ENCODE peak calls at places on chromosomes 2 and 18, in six cellular contexts. R is sciatic nerve; T is left ventricle myocardium superior; Y is activated CD8-positive, alpha-beta T cell treated with anti-CD3 and anti-CD28 coated beads for 36 hours; O is natural killer cell; H is lower lobe of right lung. S is an unnamed sample.

GRCh38 chr18:5556317-5556974 is 12.6 kb upstream of the EPB41L3 start:
- ATAC-seq in R (peak; percentile 94), T (peak; percentile 83), O (no peak), Y (no peak), H (peak; percentile 58), S (peak; percentile 86)

GRCh38 chr2:73728711-73729110 is 8.4 kb downstream of the TPRKB start:
- ATAC-seq in H (no peak), R (no peak), O (no peak), Y (no peak), T (no peak), S (no peak)

GRCh38 chr18:10923225-10923624 is 226.1 kb downstream of the PIEZO2 start:
- ATAC-seq in T (no peak), R (no peak), Y (no peak), H (no peak), O (no peak), S (no peak)

GRCh38 chr2:175234153-175234552 is 52.6 kb upstream of the ATP5MC3 start:
- ATAC-seq in Y (no peak), R (no peak), T (no peak), O (no peak), H (no peak), S (no peak)

GRCh38 chr2:68452168-68452890 is 14.8 kb downstream of the FBXO48 start:
- ATAC-seq in H (no peak), Y (no peak), T (no peak), R (no peak), O (peak; percentile 62), S (peak; percentile 37)

GRCh38 chr2:157107460-157107859 is 150.0 kb upstream of the GALNT5 start:
- ATAC-seq in Y (no peak), O (no peak), T (no peak), H (peak; percentile 96), R (peak; percentile 22), S (no peak)

GRCh38 chr2:233267516-233268245 is 16.2 kb downstream of the ATG16L1 start:
- ATAC-seq in R (peak; percentile 50), H (peak; percentile 87), O (peak; percentile 83), Y (peak; percentile 94), T (peak; percentile 23), S (no peak)

GRCh38 chr2:53366570-53366969 is 401.0 kb upstream of the CHAC2 start:
- ATAC-seq in T (no peak), H (no peak), O (no peak), Y (no peak), R (no peak), S (no peak)

GRCh38 chr18:49762191-49763077 is 50.9 kb downstream of the ACAA2 start:
- ATAC-seq in Y (no peak), R (peak; percentile 35), H (peak; percentile 10), O (no peak), T (no peak), S (no peak)

GRCh38 chr2:199602271-199602895 is 144.6 kb upstream of the SATB2 start:
- ATAC-seq in O (no peak), Y (no peak), R (no peak), H (no peak), T (no peak), S (no peak)

GRCh38 chr2:100104718-100105677 is 37.4 kb downstream of the AFF3 start:
- ATAC-seq in O (peak; percentile 55), T (peak; percentile 79), Y (peak; percentile 59), H (peak; percentile 70), R (peak; percentile 6), S (peak; percentile 64)

GRCh38 chr2:57146951-57147350 is 899.7 kb upstream of the VRK2 start:
- ATAC-seq in Y (no peak), T (no peak), R (peak; percentile 10), O (no peak), H (no peak), S (no peak)

GRCh38 chr2:220104871-220105351 is 477.5 kb downstream of the SLC4A3 start:
- ATAC-seq in Y (no peak), R (peak; percentile 80), T (peak; percentile 91), H (peak; percentile 56), O (no peak), S (no peak)

GRCh38 chr2:195656131-195656858 is 731 bp upstream of the SLC39A10 start:
- ATAC-seq in R (peak; percentile 1), Y (no peak), H (no peak), T (no peak), O (peak; percentile 43), S (no peak)

GRCh38 chr2:239149501-239149900 is 251.3 kb downstream of the HDAC4 start:
- ATAC-seq in Y (no peak), R (no peak), H (no peak), O (no peak), T (no peak), S (no peak)

GRCh38 chr2:235050992-235051351 is 99.2 kb downstream of the SH3BP4 start:
- ATAC-seq in O (peak; percentile 61), T (peak; percentile 91), R (peak; percentile 84), Y (no peak), H (peak; percentile 78), S (peak; percentile 91)

GRCh38 chr2:225103737-225104141 is 61.5 kb upstream of the DOCK10 start:
- ATAC-seq in T (no peak), H (no peak), R (no peak), O (no peak), Y (no peak), S (no peak)

GRCh38 chr2:108855194-108855593 is 68.6 kb downstream of the CCDC138 start:
- ATAC-seq in T (peak; percentile 53), O (no peak), R (no peak), H (no peak), Y (peak; percentile 53), S (no peak)

GRCh38 chr2:45935791-45936622 is 284.5 kb downstream of the PRKCE start:
- ATAC-seq in O (peak; percentile 38), R (peak; percentile 90), T (peak; percentile 91), H (peak; percentile 93), Y (peak; percentile 87), S (peak; percentile 95)

GRCh38 chr2:94956797-94957391 is 68.6 kb upstream of the MAL start:
- ATAC-seq in R (no peak), O (no peak), T (no peak), H (no peak), Y (peak; percentile 64), S (no peak)

GRCh38 chr2:69770193-69770702 is 28.3 kb downstream of the ANXA4 start:
- ATAC-seq in Y (peak; percentile 37), O (peak; percentile 54), T (peak; percentile 89), H (peak; percentile 72), R (peak; percentile 82), S (peak; percentile 81)

GRCh38 chr2:156436477-156437085 is 402 bp downstream of the GPD2 start:
- ATAC-seq in H (peak; percentile 12), T (peak; percentile 28), O (peak; percentile 22), R (peak; percentile 29), Y (peak; percentile 37), S (no peak)

GRCh38 chr18:11114653-11115052 is 34.7 kb downstream of the PIEZO2 start:
- ATAC-seq in Y (no peak), H (no peak), R (no peak), T (no peak), O (no peak), S (no peak)

GRCh38 chr18:37902344-37902743 is 336.7 kb upstream of the CELF4 start:
- ATAC-seq in O (no peak), R (no peak), Y (no peak), T (no peak), H (no peak), S (no peak)

GRCh38 chr2:40130251-40130994 is 321.5 kb downstream of the SLC8A1 start:
- ATAC-seq in H (no peak), Y (no peak), T (peak; percentile 90), R (peak; percentile 52), O (no peak), S (no peak)

GRCh38 chr2:207049122-207049521 is 109.8 kb downstream of the CPO start:
- ATAC-seq in O (no peak), R (no peak), T (no peak), H (no peak), Y (no peak), S (no peak)

GRCh38 chr18:303578-303977 is 35.7 kb upstream of the THOC1 start:
- ATAC-seq in Y (no peak), H (no peak), T (no peak), R (no peak), O (no peak), S (no peak)

GRCh38 chr2:10877691-10878111 is 34.0 kb upstream of the KCNF1 start:
- ATAC-seq in R (no peak), T (no peak), O (no peak), H (peak; percentile 40), Y (no peak), S (no peak)

S was measured in gastroesophageal sphincter.